ENCODE peak calls at places on chromosomes 13 and 19, in five cellular contexts. One of them, this sample, is unnamed.

GRCh38 chr13:100584901-100585300 is 3.7 kb downstream of the GGACT start:
- DNase-seq in AG04450: no peak
- DNase-seq in PC-3: no peak
- DNase-seq in hypothalamus: no peak
- DNase-seq in naive thymus-derived CD4-positive, alpha-beta T cell: peak; percentile 63
- DNase-seq in this sample: no peak

GRCh38 chr13:59043016-59043415 is 1120.7 kb downstream of the DIAPH3 start:
- DNase-seq in AG04450: no peak
- DNase-seq in PC-3: no peak
- DNase-seq in hypothalamus: no peak
- DNase-seq in naive thymus-derived CD4-positive, alpha-beta T cell: no peak
- DNase-seq in this sample: no peak

GRCh38 chr19:2391118-2391725 is 31.2 kb downstream of the TMPRSS9 start:
- DNase-seq in AG04450: peak; percentile 33
- DNase-seq in PC-3: peak; percentile 69
- DNase-seq in hypothalamus: peak; percentile 19
- DNase-seq in naive thymus-derived CD4-positive, alpha-beta T cell: peak; percentile 54
- DNase-seq in this sample: peak; percentile 82

GRCh38 chr13:114001331-114002008 is 27.6 kb upstream of the C13orf46 start:
- DNase-seq in AG04450: no peak
- DNase-seq in PC-3: no peak
- DNase-seq in hypothalamus: no peak
- DNase-seq in naive thymus-derived CD4-positive, alpha-beta T cell: no peak
- DNase-seq in this sample: no peak

GRCh38 chr13:113863511-113864302 is at the start of gene GAS6:
- DNase-seq in AG04450: no peak
- DNase-seq in PC-3: peak; percentile 39
- DNase-seq in hypothalamus: peak; percentile 36
- DNase-seq in naive thymus-derived CD4-positive, alpha-beta T cell: no peak
- DNase-seq in this sample: peak; percentile 68

GRCh38 chr13:80215368-80215767 is 125.6 kb downstream of the SPRY2 start:
- DNase-seq in AG04450: peak; percentile 63
- DNase-seq in PC-3: peak; percentile 47
- DNase-seq in hypothalamus: no peak
- DNase-seq in naive thymus-derived CD4-positive, alpha-beta T cell: no peak
- DNase-seq in this sample: no peak

GRCh38 chr19:17394891-17395415 is 957 bp upstream of the CCDC194 start:
- DNase-seq in AG04450: no peak
- DNase-seq in PC-3: peak; percentile 50
- DNase-seq in hypothalamus: peak; percentile 3
- DNase-seq in naive thymus-derived CD4-positive, alpha-beta T cell: no peak
- DNase-seq in this sample: peak; percentile 75

GRCh38 chr19:58544591-58545285 is 874 bp downstream of the TRIM28 start:
- DNase-seq in AG04450: no peak
- DNase-seq in PC-3: peak; percentile 55
- DNase-seq in hypothalamus: no peak
- DNase-seq in naive thymus-derived CD4-positive, alpha-beta T cell: no peak
- DNase-seq in this sample: peak; percentile 54